ENCODE peak calls at places on chromosomes 3 and 15, in six cellular contexts. Q, P, Y, M, W and L are unnamed samples.

GRCh38 chr3:13017361-13018038 is 55.7 kb downstream of the IQSEC1 start:
- DNase-seq in P (no peak), Y (peak; percentile 27), W (no peak), M (no peak), Q (no peak), L (no peak)

GRCh38 chr3:113142476-113142875 is 68.9 kb upstream of the BOC start:
- DNase-seq in P (no peak), W (no peak), Y (no peak), Q (no peak), M (no peak), L (no peak)

GRCh38 chr3:177589921-177590336 is 392.6 kb upstream of the TBL1XR1 start:
- DNase-seq in W (peak; percentile 34), M (no peak), Y (no peak), Q (peak; percentile 91), P (no peak), L (no peak)

GRCh38 chr3:136962961-136963360 is 5.2 kb downstream of the IL20RB start:
- DNase-seq in Y (no peak), P (no peak), Q (no peak), W (no peak), M (no peak), L (no peak)

GRCh38 chr15:41985236-41986160 is 13.1 kb upstream of the EHD4 start:
- DNase-seq in Q (no peak), Y (no peak), W (no peak), P (no peak), M (no peak), L (no peak)

GRCh38 chr3:105119801-105120340 is 246.8 kb upstream of the ALCAM start:
- DNase-seq in M (no peak), Q (no peak), W (no peak), P (no peak), Y (no peak), L (no peak)

GRCh38 chr3:32619395-32619794 is 48.7 kb upstream of the DYNC1LI1 start:
- DNase-seq in M (no peak), Y (no peak), P (no peak), W (no peak), Q (no peak), L (no peak)

GRCh38 chr3:25513642-25514266 is 85.7 kb downstream of the RARB start:
- DNase-seq in M (no peak), P (no peak), Q (no peak), Y (no peak), W (no peak), L (no peak)

GRCh38 chr3:169454823-169455222 is 208.7 kb downstream of the MECOM start:
- DNase-seq in W (no peak), Q (no peak), M (no peak), P (no peak), Y (no peak), L (no peak)